ENCODE peak calls at places on chromosomes 2 and 18, in eight cellular contexts. B, Y, G, F, S, R, L and X are unnamed samples. For H3K9me3 and H3K4me1, the result is how much of the 10 kb centered on the place peaks cover.

GRCh38 chr18:65725421-65726050 is 25.3 kb upstream of the CDH7 start:
- DNase-seq in F (peak), R (peak), B (peak), Y (peak), L (peak), G (no peak), S (peak), X (peak)

GRCh38 chr2:43623052-43623451 is 14.0 kb upstream of the PLEKHH2 start:
- DNase-seq in F (no peak), B (no peak), L (peak), R (peak), Y (no peak), S (no peak), G (no peak), X (no peak)

GRCh38 chr2:203592470-203592869 is 57.4 kb upstream of the RAPH1 start:
- DNase-seq in L (no peak), B (no peak), R (no peak), S (no peak), F (no peak), Y (no peak), G (no peak), X (no peak)

GRCh38 chr2:86477349-86477748 is 36.2 kb downstream of the KDM3A start:
- DNase-seq in G (no peak), R (no peak), S (no peak), L (peak), F (no peak), Y (no peak), B (no peak), X (no peak)

GRCh38 chr2:135230150-135230549 is 178.1 kb downstream of the RAB3GAP1 start:
- DNase-seq in B (no peak), G (no peak), Y (no peak), S (no peak), F (no peak), R (no peak), L (no peak), X (no peak)

GRCh38 chr18:22432672-22433137 is 15.0 kb upstream of the CTAGE1 start:
- DNase-seq in B (peak), R (peak), F (no peak), L (peak), G (no peak), Y (no peak), S (peak), X (no peak)

GRCh38 chr18:23281626-23282436 is 146.5 kb downstream of the CABLES1 start:
- DNase-seq in B (peak), L (peak), Y (no peak), G (no peak), R (no peak), S (no peak), F (no peak), X (peak)

GRCh38 chr2:181998045-181998444 is 12.4 kb downstream of the PPP1R1C start:
- DNase-seq in G (no peak), Y (no peak), B (no peak), L (no peak), S (no peak), F (no peak), R (no peak), X (no peak)

GRCh38 chr2:103552775-103553174 is 790.9 kb downstream of the TMEM182 start:
- DNase-seq in F (no peak), G (no peak), Y (no peak), B (no peak), R (no peak), S (no peak), L (no peak), X (no peak)

GRCh38 chr2:16179701-16180402 is 239.5 kb downstream of the MYCN start:
- DNase-seq in L (no peak), G (no peak), R (no peak), S (no peak), B (no peak), Y (no peak), F (no peak), X (no peak)

GRCh38 chr2:142052220-142052863 is 78.5 kb downstream of the LRP1B start:
- DNase-seq in G (no peak), F (no peak), Y (no peak), R (no peak), L (no peak), S (no peak), B (no peak), X (peak)

GRCh38 chr18:46096651-46097300 is 1.3 kb downstream of the ATP5F1A start:
- DNase-seq in L (no peak), S (peak), B (peak), R (no peak), Y (no peak), F (no peak), G (no peak), X (peak)

GRCh38 chr2:85924522-85924921 is 35.7 kb upstream of the ST3GAL5 start:
- DNase-seq in G (no peak), F (no peak), S (no peak), R (peak), Y (no peak), B (peak), L (peak), X (no peak)

GRCh38 chr18:65606551-65607130 is 144.2 kb upstream of the CDH7 start:
- DNase-seq in R (no peak), B (no peak), L (no peak), S (no peak), F (no peak), G (no peak), Y (no peak), X (no peak)

GRCh38 chr2:120691410-120691809 is 44.3 kb upstream of the GLI2 start:
- DNase-seq in L (no peak), S (no peak), B (no peak), Y (no peak), G (no peak), F (no peak), R (no peak), X (no peak)

GRCh38 chr2:205161156-205161555 is 521.1 kb upstream of the NRP2 start:
- DNase-seq in S (no peak), F (no peak), L (no peak), B (no peak), G (no peak), Y (no peak), R (no peak), X (no peak)

GRCh38 chr2:128682266-128682665 is 363.6 kb upstream of the HS6ST1 start:
- DNase-seq in F (no peak), B (no peak), G (no peak), R (no peak), L (no peak), S (no peak), Y (no peak), X (no peak)

GRCh38 chr2:180761224-180761623 is 219.2 kb upstream of the UBE2E3 start:
- DNase-seq in F (no peak), L (peak), B (peak), G (no peak), Y (no peak), R (no peak), S (no peak), X (no peak)

GRCh38 chr18:40877096-40877495 is 1077.9 kb upstream of the PIK3C3 start:
- DNase-seq in F (no peak), R (no peak), Y (no peak), S (no peak), G (no peak), B (no peak), L (peak), X (no peak)

GRCh38 chr2:202965810-202966454 is 48.7 kb upstream of the NBEAL1 start:
- DNase-seq in L (peak), F (peak), R (no peak), B (peak), S (no peak), G (no peak), Y (peak), X (no peak)

GRCh38 chr2:232636788-232637420 is 3.5 kb downstream of the EFHD1 start:
- DNase-seq in Y (no peak), R (no peak), G (no peak), L (no peak), S (no peak), B (no peak), F (no peak), X (no peak)

GRCh38 chr18:26531600-26532150 is 16.7 kb downstream of the KCTD1 start:
- DNase-seq in B (no peak), Y (peak), R (no peak), L (no peak), G (no peak), F (no peak), S (no peak), X (peak)

GRCh38 chr2:239919779-239920545 is 105.2 kb downstream of the NDUFA10 start:
- DNase-seq in L (no peak), Y (no peak), B (no peak), R (no peak), G (no peak), S (no peak), F (no peak), X (no peak)

GRCh38 chr2:230000118-230000841 is 68.4 kb downstream of the SLC16A14 start:
- DNase-seq in Y (no peak), G (no peak), B (no peak), L (no peak), S (no peak), F (no peak), R (no peak), X (no peak)

GRCh38 chr2:33215299-33215698 is 261.1 kb upstream of the RASGRP3 start:
- DNase-seq in G (no peak), F (no peak), Y (no peak), B (no peak), L (peak), R (no peak), S (no peak), X (no peak)

GRCh38 chr2:239554761-239555565 is 154.1 kb upstream of the HDAC4 start:
- DNase-seq in Y (no peak), R (no peak), L (no peak), S (no peak), G (no peak), F (no peak), B (no peak), X (no peak)

GRCh38 chr2:191977754-191978153 is 130.9 kb upstream of the CAVIN2 start:
- DNase-seq in G (no peak), S (no peak), R (no peak), F (no peak), Y (no peak), B (no peak), L (no peak), X (no peak)

GRCh38 chr2:79862756-79863155 is 349.9 kb downstream of the CTNNA2 start:
- DNase-seq in Y (no peak), R (no peak), S (no peak), L (no peak), G (no peak), B (no peak), F (no peak), X (no peak)

GRCh38 chr2:42910657-42911405 is 118.4 kb upstream of the HAAO start:
- DNase-seq in F (no peak), L (no peak), B (no peak), Y (no peak), R (no peak), G (no peak), S (no peak), X (no peak)

GRCh38 chr2:205218056-205218455 is 464.2 kb upstream of the NRP2 start:
- DNase-seq in Y (no peak), S (no peak), R (no peak), F (no peak), L (no peak), B (no peak), G (no peak), X (no peak)

GRCh38 chr2:160507046-160507407 is 13.4 kb upstream of the RBMS1 start:
- DNase-seq in R (no peak), F (no peak), G (no peak), L (no peak), B (no peak), Y (no peak), S (no peak), X (no peak)

GRCh38 chr2:27095745-27096651 is 9.4 kb downstream of the KHK start:
- DNase-seq in Y (peak), F (no peak), R (peak), B (peak), L (peak), G (no peak), S (peak), X (peak)

GRCh38 chr2:234773764-234774409 is 177.9 kb upstream of the SH3BP4 start:
- DNase-seq in F (no peak), R (no peak), L (no peak), S (no peak), G (no peak), B (no peak), Y (no peak), X (no peak)

GRCh38 chr2:140567734-140568133 is 1563.1 kb downstream of the LRP1B start:
- DNase-seq in Y (no peak), B (no peak), L (peak), S (no peak), G (no peak), F (no peak), R (no peak), X (no peak)

GRCh38 chr2:6412533-6413085 is 453.1 kb downstream of the CMPK2 start:
- DNase-seq in B (no peak), G (no peak), Y (no peak), R (no peak), F (no peak), L (no peak), S (no peak), X (no peak)

DNA sequence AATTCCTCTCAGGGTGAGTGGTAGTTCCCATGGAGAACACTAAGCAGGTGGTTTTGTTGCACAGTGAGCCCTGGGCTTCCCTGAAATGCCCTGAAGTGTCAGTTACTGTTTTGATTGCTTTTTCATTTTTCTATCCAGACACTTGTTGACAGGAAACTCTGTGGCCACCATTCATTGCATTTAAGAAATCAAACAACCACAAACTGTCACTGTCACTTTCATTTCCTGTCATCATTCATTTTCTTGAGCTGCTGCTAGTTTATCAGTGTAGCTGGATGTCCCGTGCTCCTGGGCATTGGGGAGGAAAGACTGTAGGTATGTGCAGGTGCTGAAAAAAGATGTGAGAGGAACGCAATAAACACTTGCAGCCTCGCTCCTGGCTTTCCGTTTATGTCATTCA is 891.6 kb upstream of the ZEB2 start:
- DNase-seq in L (no peak), F (no peak), S (no peak), B (no peak), R (no peak), G (no peak), Y (no peak), X (no peak)
- H3K9me3 ChIP-seq in L (under half), F (under half), S (under half), B (under half), R (under half), G (under half), Y (under half), X (under half)

GRCh38 chr18:9070212-9070611 is 32.3 kb upstream of the NDUFV2 start:
- DNase-seq in S (no peak), G (no peak), L (no peak), B (no peak), F (no peak), Y (no peak), R (no peak), X (no peak)

GRCh38 chr18:9066817-9067306 is 35.6 kb upstream of the NDUFV2 start:
- DNase-seq in S (no peak), Y (no peak), F (no peak), B (no peak), L (no peak), R (peak), G (no peak), X (no peak)

GRCh38 chr18:9067823-9068222 is 34.7 kb upstream of the NDUFV2 start:
- DNase-seq in L (no peak), F (no peak), Y (no peak), S (no peak), G (no peak), B (no peak), R (no peak), X (no peak)

GRCh38 chr18:9068346-9068745 is 34.2 kb upstream of the NDUFV2 start:
- DNase-seq in B (no peak), L (no peak), S (no peak), F (no peak), Y (no peak), R (no peak), G (no peak), X (no peak)

DNA sequence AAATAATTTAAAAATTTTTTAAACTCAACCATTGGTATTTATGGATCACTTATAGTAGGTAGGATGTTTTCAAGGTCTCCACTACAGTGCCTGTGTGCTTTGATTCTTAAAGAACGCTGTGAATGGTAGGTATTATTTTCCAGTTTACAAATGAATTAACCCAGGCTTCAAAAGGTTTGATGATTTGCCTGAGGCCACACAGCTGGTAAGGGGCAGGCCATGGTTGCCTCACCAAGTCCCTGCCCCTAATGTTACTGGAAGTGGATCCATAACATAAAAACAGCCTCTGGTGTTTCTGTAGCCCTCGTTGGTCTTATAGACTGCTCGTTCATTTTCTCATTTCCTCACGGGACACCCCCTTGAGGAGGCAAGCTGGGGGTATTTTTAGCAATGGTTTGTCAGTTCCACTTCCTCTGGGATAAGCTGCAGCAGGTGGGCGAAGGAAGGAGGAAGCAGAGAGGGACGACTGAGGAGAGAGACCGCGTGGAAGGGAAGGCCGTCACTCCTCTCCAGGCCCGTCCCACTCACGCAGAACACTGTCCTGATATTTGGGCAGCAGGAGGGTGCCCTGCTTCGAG is 32.9 kb upstream of the NDUFV2 start:
- DNase-seq in Y (no peak), S (no peak), R (no peak), G (no peak), L (no peak), B (no peak), F (no peak), X (peak)
- H3K4me3 ChIP-seq in Y (no peak), S (no peak), R (no peak), G (no peak), L (no peak), B (no peak), F (no peak), X (no peak)

GRCh38 chr2:45218931-45219339 is 209.7 kb upstream of the SIX2 start:
- DNase-seq in G (no peak), F (no peak), B (no peak), S (no peak), Y (no peak), R (no peak), L (no peak), X (no peak)

GRCh38 chr2:45216118-45216517 is 206.9 kb upstream of the SIX2 start:
- DNase-seq in S (no peak), G (no peak), Y (no peak), L (no peak), R (no peak), F (no peak), B (no peak), X (no peak)

GRCh38 chr2:45214550-45214949 is 205.3 kb upstream of the SIX2 start:
- DNase-seq in L (no peak), F (no peak), B (no peak), R (no peak), Y (no peak), S (no peak), G (no peak), X (no peak)

GRCh38 chr2:45220227-45220626 is 211.0 kb upstream of the SIX2 start:
- DNase-seq in R (no peak), G (no peak), S (peak), F (no peak), B (no peak), Y (no peak), L (no peak), X (no peak)

GRCh38 chr2:45218298-45218697 is 209.0 kb upstream of the SIX2 start:
- DNase-seq in S (no peak), R (no peak), B (no peak), L (no peak), Y (no peak), F (no peak), G (no peak), X (no peak)
- H3K4me1 ChIP-seq in S (under half), R (under half), B (under half), L (under half), Y (under half), F (under half), G (under half), X (under half)

GRCh38 chr2:37205689-37206341 is 9.5 kb downstream of the CEBPZOS start:
- DNase-seq in R (no peak), Y (peak), L (no peak), F (peak), B (no peak), G (no peak), S (no peak), X (peak)
- H3K9me3 ChIP-seq in R (under half), Y (under half), L (under half), F (half or more), B (half or more), G (under half), S (under half), X (under half)

DNA sequence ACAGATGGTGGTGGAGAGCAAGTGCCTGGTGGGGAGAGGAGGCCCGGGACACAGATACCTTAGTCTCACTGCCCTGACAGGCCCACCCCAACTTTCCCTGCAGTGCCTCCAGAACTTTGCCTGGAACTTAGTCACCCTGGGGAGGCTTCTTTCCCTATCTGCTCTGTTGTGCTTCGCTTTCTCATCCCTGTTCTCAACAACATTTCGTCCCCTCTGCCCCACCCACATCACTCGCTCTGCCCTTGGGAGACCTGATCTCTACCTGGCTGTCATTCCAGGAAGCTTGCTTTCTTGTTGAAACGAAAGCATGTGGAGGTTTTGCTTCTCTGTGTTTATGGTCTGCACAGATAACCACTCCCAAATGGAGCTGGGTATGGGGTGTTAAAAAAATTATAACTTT is 93.8 kb downstream of the PRKCE start:
- DNase-seq in F (no peak), B (no peak), S (peak), Y (no peak), L (no peak), R (peak), G (no peak), X (no peak)
- H3K4me3 ChIP-seq in F (no peak), B (no peak), S (no peak), Y (no peak), L (no peak), R (no peak), G (no peak), X (no peak)

GRCh38 chr2:217993055-217993645 is 9.6 kb downstream of the TNS1 start:
- DNase-seq in S (peak), G (no peak), R (no peak), Y (no peak), L (peak), B (peak), F (no peak), X (no peak)
- H3K4me1 ChIP-seq in S (under half), G (half or more), R (under half), Y (under half), L (under half), B (half or more), F (under half), X (under half)